ENCODE peak calls at places on chromosomes 7 and 10, in seven cellular contexts. One of them, this sample, is unnamed.

GRCh38 chr7:131231381-131232220 is 96.1 kb upstream of the MKLN1 start:
- DNase-seq in GM03348: peak; percentile 18
- DNase-seq in fibroblast of pulmonary artery: peak; percentile 87
- DNase-seq in T-cell: peak; percentile 75
- DNase-seq in ELR: peak; percentile 41
- DNase-seq in KG1: peak; percentile 13
- DNase-seq in A172: no peak
- DNase-seq in this sample: no peak

GRCh38 chr7:65809982-65810288 is 62.9 kb upstream of the VKORC1L1 start:
- DNase-seq in GM03348: no peak
- DNase-seq in fibroblast of pulmonary artery: no peak
- DNase-seq in T-cell: no peak
- DNase-seq in ELR: no peak
- DNase-seq in KG1: no peak
- DNase-seq in A172: no peak
- DNase-seq in this sample: no peak

GRCh38 chr10:79328737-79329504 is 18.3 kb upstream of the PPIF start:
- DNase-seq in GM03348: no peak
- DNase-seq in fibroblast of pulmonary artery: no peak
- DNase-seq in T-cell: no peak
- DNase-seq in ELR: peak; percentile 91
- DNase-seq in KG1: no peak
- DNase-seq in A172: peak; percentile 85
- DNase-seq in this sample: peak; percentile 62

GRCh38 chr7:118662266-118662665 is 437.8 kb downstream of the ANKRD7 start:
- DNase-seq in GM03348: no peak
- DNase-seq in fibroblast of pulmonary artery: no peak
- DNase-seq in T-cell: no peak
- DNase-seq in ELR: no peak
- DNase-seq in KG1: no peak
- DNase-seq in A172: no peak
- DNase-seq in this sample: no peak

GRCh38 chr7:104979167-104979841 is 34.7 kb upstream of the KMT2E start:
- DNase-seq in GM03348: peak; percentile 40
- DNase-seq in fibroblast of pulmonary artery: peak; percentile 86
- DNase-seq in T-cell: no peak
- DNase-seq in ELR: peak; percentile 52
- DNase-seq in KG1: no peak
- DNase-seq in A172: no peak
- DNase-seq in this sample: no peak

GRCh38 chr7:152902054-152902453 is 142.5 kb downstream of the ACTR3B start:
- DNase-seq in GM03348: no peak
- DNase-seq in fibroblast of pulmonary artery: no peak
- DNase-seq in T-cell: no peak
- DNase-seq in ELR: no peak
- DNase-seq in KG1: no peak
- DNase-seq in A172: no peak
- DNase-seq in this sample: no peak

GRCh38 chr10:128237710-128238109 is 111.5 kb upstream of the MKI67 start:
- DNase-seq in GM03348: no peak
- DNase-seq in fibroblast of pulmonary artery: no peak
- DNase-seq in T-cell: no peak
- DNase-seq in ELR: no peak
- DNase-seq in KG1: no peak
- DNase-seq in A172: no peak
- DNase-seq in this sample: no peak

GRCh38 chr7:23072043-23072442 is 33.5 kb upstream of the KLHL7 start:
- DNase-seq in GM03348: peak; percentile 37
- DNase-seq in fibroblast of pulmonary artery: peak; percentile 44
- DNase-seq in T-cell: no peak
- DNase-seq in ELR: peak; percentile 57
- DNase-seq in KG1: no peak
- DNase-seq in A172: no peak
- DNase-seq in this sample: peak; percentile 35

GRCh38 chr7:88309845-88310244 is 3.2 kb upstream of the STEAP4 start:
- DNase-seq in GM03348: no peak
- DNase-seq in fibroblast of pulmonary artery: no peak
- DNase-seq in T-cell: no peak
- DNase-seq in ELR: no peak
- DNase-seq in KG1: no peak
- DNase-seq in A172: no peak
- DNase-seq in this sample: no peak

GRCh38 chr7:118152632-118153031 is 31.3 kb upstream of the LSM8 start:
- DNase-seq in GM03348: no peak
- DNase-seq in fibroblast of pulmonary artery: no peak
- DNase-seq in T-cell: no peak
- DNase-seq in ELR: no peak
- DNase-seq in KG1: no peak
- DNase-seq in A172: no peak
- DNase-seq in this sample: no peak

GRCh38 chr7:116271980-116272886 is 61.9 kb downstream of the TES start:
- DNase-seq in GM03348: peak; percentile 86
- DNase-seq in fibroblast of pulmonary artery: peak; percentile 95
- DNase-seq in T-cell: no peak
- DNase-seq in ELR: peak; percentile 95
- DNase-seq in KG1: no peak
- DNase-seq in A172: peak; percentile 95
- DNase-seq in this sample: peak; percentile 99

GRCh38 chr7:47501406-47501805 is 80.5 kb downstream of the TNS3 start:
- DNase-seq in GM03348: peak; percentile 74
- DNase-seq in fibroblast of pulmonary artery: peak; percentile 91
- DNase-seq in T-cell: no peak
- DNase-seq in ELR: peak; percentile 87
- DNase-seq in KG1: no peak
- DNase-seq in A172: no peak
- DNase-seq in this sample: peak; percentile 72

GRCh38 chr7:166370-167060 is 25.9 kb upstream of the FAM20C start:
- DNase-seq in GM03348: no peak
- DNase-seq in fibroblast of pulmonary artery: peak; percentile 21
- DNase-seq in T-cell: no peak
- DNase-seq in ELR: no peak
- DNase-seq in KG1: no peak
- DNase-seq in A172: no peak
- DNase-seq in this sample: no peak

GRCh38 chr7:66894463-66895080 is 26.5 kb upstream of the TMEM248 start:
- DNase-seq in GM03348: no peak
- DNase-seq in fibroblast of pulmonary artery: peak; percentile 28
- DNase-seq in T-cell: no peak
- DNase-seq in ELR: peak; percentile 24
- DNase-seq in KG1: no peak
- DNase-seq in A172: peak; percentile 46
- DNase-seq in this sample: peak; percentile 55

GRCh38 chr7:108535744-108536143 is 9.8 kb upstream of the PNPLA8 start:
- DNase-seq in GM03348: no peak
- DNase-seq in fibroblast of pulmonary artery: no peak
- DNase-seq in T-cell: no peak
- DNase-seq in ELR: no peak
- DNase-seq in KG1: no peak
- DNase-seq in A172: no peak
- DNase-seq in this sample: no peak

GRCh38 chr7:73437091-73437490 is 3.5 kb downstream of the FZD9 start:
- DNase-seq in GM03348: no peak
- DNase-seq in fibroblast of pulmonary artery: no peak
- DNase-seq in T-cell: no peak
- DNase-seq in ELR: no peak
- DNase-seq in KG1: no peak
- DNase-seq in A172: no peak
- DNase-seq in this sample: no peak

GRCh38 chr10:102016416-102016815 is 39.6 kb downstream of the ARMH3 start:
- DNase-seq in GM03348: peak; percentile 16
- DNase-seq in fibroblast of pulmonary artery: no peak
- DNase-seq in T-cell: no peak
- DNase-seq in ELR: no peak
- DNase-seq in KG1: no peak
- DNase-seq in A172: no peak
- DNase-seq in this sample: no peak

GRCh38 chr10:18224626-18225445 is 84.6 kb downstream of the CACNB2 start:
- DNase-seq in GM03348: no peak
- DNase-seq in fibroblast of pulmonary artery: no peak
- DNase-seq in T-cell: no peak
- DNase-seq in ELR: no peak
- DNase-seq in KG1: no peak
- DNase-seq in A172: no peak
- DNase-seq in this sample: no peak

GRCh38 chr7:17095001-17095574 is 203.4 kb upstream of the AHR start:
- DNase-seq in GM03348: peak; percentile 49
- DNase-seq in fibroblast of pulmonary artery: peak; percentile 11
- DNase-seq in T-cell: no peak
- DNase-seq in ELR: peak; percentile 91
- DNase-seq in KG1: no peak
- DNase-seq in A172: no peak
- DNase-seq in this sample: no peak

GRCh38 chr10:5628798-5629788 is 37.3 kb downstream of the ASB13 start:
- DNase-seq in GM03348: no peak
- DNase-seq in fibroblast of pulmonary artery: peak; percentile 39
- DNase-seq in T-cell: no peak
- DNase-seq in ELR: peak; percentile 17
- DNase-seq in KG1: peak; percentile 12
- DNase-seq in A172: peak; percentile 28
- DNase-seq in this sample: no peak

GRCh38 chr10:88282876-88283275 is 300.2 kb downstream of the RNLS start:
- DNase-seq in GM03348: no peak
- DNase-seq in fibroblast of pulmonary artery: peak; percentile 11
- DNase-seq in T-cell: no peak
- DNase-seq in ELR: no peak
- DNase-seq in KG1: no peak
- DNase-seq in A172: no peak
- DNase-seq in this sample: no peak

GRCh38 chr7:36966039-36966438 is 241.7 kb upstream of the AOAH start:
- DNase-seq in GM03348: no peak
- DNase-seq in fibroblast of pulmonary artery: no peak
- DNase-seq in T-cell: no peak
- DNase-seq in ELR: no peak
- DNase-seq in KG1: no peak
- DNase-seq in A172: no peak
- DNase-seq in this sample: no peak

GRCh38 chr7:159026271-159027047 is 118.2 kb downstream of the VIPR2 start:
- DNase-seq in GM03348: no peak
- DNase-seq in fibroblast of pulmonary artery: no peak
- DNase-seq in T-cell: no peak
- DNase-seq in ELR: no peak
- DNase-seq in KG1: no peak
- DNase-seq in A172: no peak
- DNase-seq in this sample: no peak

This sample was measured in ACHN.